ENCODE peak calls at places on chromosome 5, in five cellular contexts. G, O, N, T and J are unnamed samples.

GRCh38 chr5:157955541-157956172 is 96.7 kb upstream of the CLINT1 start:
- DNase-seq in T (no peak), G (no peak), O (no peak), N (no peak), J (no peak)

GRCh38 chr5:165576678-165577275 is 2071.4 kb downstream of the MAT2B start:
- DNase-seq in O (no peak), T (no peak), N (no peak), G (no peak), J (no peak)

GRCh38 chr5:170571885-170572284 is 68.1 kb downstream of the KCNIP1 start:
- DNase-seq in G (no peak), O (no peak), T (no peak), N (no peak), J (no peak)

GRCh38 chr5:14706615-14707021 is 42.1 kb downstream of the OTULIN start:
- DNase-seq in G (no peak), N (no peak), T (no peak), O (no peak), J (no peak)

GRCh38 chr5:77015938-77016569 is 14.2 kb upstream of the AGGF1 start:
- DNase-seq in N (no peak), T (no peak), G (peak; percentile 29), O (no peak), J (no peak)

GRCh38 chr5:90528704-90529233 is 615 bp downstream of the LYSMD3 start:
- DNase-seq in T (no peak), N (no peak), O (no peak), G (no peak), J (no peak)

GRCh38 chr5:129804705-129805104 is 56.8 kb downstream of the MINAR2 start:
- DNase-seq in O (no peak), N (no peak), G (peak; percentile 49), T (no peak), J (no peak)

GRCh38 chr5:173997331-173997730 is 8.4 kb downstream of the C5orf47 start:
- DNase-seq in G (no peak), O (no peak), N (no peak), T (no peak), J (no peak)

GRCh38 chr5:1641041-1641440 is 117.3 kb upstream of the LPCAT1 start:
- DNase-seq in N (no peak), T (peak; percentile 41), G (no peak), O (no peak), J (peak; percentile 52)

GRCh38 chr5:68562308-68562707 is 346.8 kb downstream of the PIK3R1 start:
- DNase-seq in T (no peak), G (no peak), N (no peak), O (no peak), J (no peak)

GRCh38 chr5:171739246-171739645 is 46.4 kb upstream of the SMIM23 start:
- DNase-seq in T (no peak), O (no peak), G (no peak), N (no peak), J (no peak)

GRCh38 chr5:112467467-112467866 is 48.4 kb upstream of the EPB41L4A start:
- DNase-seq in N (no peak), T (no peak), G (no peak), O (no peak), J (no peak)

DNA sequence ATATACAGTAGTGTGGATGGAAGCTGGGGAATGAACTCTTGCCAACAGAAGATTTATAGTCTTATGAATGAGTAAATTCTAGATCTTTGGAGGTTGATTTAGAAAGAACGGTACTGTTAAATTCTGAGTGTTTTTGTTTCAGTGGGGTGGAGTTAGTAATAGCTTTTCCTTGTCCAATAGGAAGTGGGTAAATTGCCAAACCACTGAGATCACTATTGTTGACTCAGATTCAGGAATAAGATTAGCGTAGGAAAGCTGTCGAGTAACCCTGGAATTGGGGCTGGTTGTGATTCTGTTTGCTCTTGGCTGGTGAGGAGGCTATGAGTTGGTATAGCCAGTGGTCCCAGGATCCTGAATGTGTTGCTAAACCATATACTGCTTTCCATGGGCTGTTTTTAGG is 155.6 kb downstream of the ARHGAP26 start:
- DNase-seq in T (no peak), O (no peak), G (no peak), N (no peak), J (no peak)
- H3K27ac ChIP-seq in T (no peak overlapping the region), O (peak overlapping the region; percentile 71), G (no peak overlapping the region), N (peak overlapping the region; percentile 53), J (peak overlapping the region; percentile 47)

DNA sequence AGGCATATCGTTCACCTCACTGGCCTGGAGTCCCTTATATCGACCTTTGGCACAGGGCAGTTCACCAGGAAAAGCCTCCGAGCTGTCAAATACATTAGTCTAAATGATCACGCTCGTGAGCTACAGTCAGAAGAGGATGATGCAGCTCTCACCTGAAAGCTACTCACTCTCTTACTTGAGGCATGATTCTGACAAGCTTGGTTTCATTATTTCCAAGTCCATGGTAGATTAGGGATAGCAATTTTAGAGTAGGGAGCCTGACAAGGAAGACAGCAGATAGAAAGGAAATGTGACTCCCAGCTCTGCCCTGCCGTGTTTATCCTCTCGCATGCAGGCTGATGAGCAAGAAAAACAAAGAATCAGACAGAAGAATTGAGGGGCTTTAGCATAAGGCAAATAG is 98.0 kb upstream of the MAP1B start:
- DNase-seq in N (no peak), G (no peak), O (no peak), T (no peak), J (no peak)
- H3K27ac ChIP-seq in N (no peak overlapping the region), G (no peak overlapping the region), O (no peak overlapping the region), T (no peak overlapping the region), J (no peak overlapping the region)

GRCh38 chr5:140673187-140673976 is at the start of gene DND1:
- DNase-seq in G (peak; percentile 46), O (no peak), T (no peak), N (no peak), J (no peak)
- H3K27ac ChIP-seq in G (no peak within 1 kb of the TSS), O (no peak within 1 kb of the TSS), T (no peak within 1 kb of the TSS), N (no peak within 1 kb of the TSS), J (no peak within 1 kb of the TSS)

GRCh38 chr5:115840825-115841224 is 540 bp downstream of the ATG12 start:
- DNase-seq in N (no peak), G (no peak), T (no peak), O (no peak), J (no peak)

GRCh38 chr5:115843444-115844130 is 1.9 kb downstream of the AP3S1 start:
- DNase-seq in T (no peak), O (no peak), N (no peak), G (no peak), J (no peak)

GRCh38 chr5:115841382-115842088 is at the start of the genes AP3S1 and ATG12:
- DNase-seq in G (peak; percentile 91), N (peak; percentile 62), O (peak; percentile 88), T (peak; percentile 96), J (peak; percentile 96)

GRCh38 chr5:115842952-115843351 is 1.2 kb downstream of the AP3S1 start:
- DNase-seq in N (no peak), O (no peak), T (no peak), G (no peak), J (no peak)

DNA sequence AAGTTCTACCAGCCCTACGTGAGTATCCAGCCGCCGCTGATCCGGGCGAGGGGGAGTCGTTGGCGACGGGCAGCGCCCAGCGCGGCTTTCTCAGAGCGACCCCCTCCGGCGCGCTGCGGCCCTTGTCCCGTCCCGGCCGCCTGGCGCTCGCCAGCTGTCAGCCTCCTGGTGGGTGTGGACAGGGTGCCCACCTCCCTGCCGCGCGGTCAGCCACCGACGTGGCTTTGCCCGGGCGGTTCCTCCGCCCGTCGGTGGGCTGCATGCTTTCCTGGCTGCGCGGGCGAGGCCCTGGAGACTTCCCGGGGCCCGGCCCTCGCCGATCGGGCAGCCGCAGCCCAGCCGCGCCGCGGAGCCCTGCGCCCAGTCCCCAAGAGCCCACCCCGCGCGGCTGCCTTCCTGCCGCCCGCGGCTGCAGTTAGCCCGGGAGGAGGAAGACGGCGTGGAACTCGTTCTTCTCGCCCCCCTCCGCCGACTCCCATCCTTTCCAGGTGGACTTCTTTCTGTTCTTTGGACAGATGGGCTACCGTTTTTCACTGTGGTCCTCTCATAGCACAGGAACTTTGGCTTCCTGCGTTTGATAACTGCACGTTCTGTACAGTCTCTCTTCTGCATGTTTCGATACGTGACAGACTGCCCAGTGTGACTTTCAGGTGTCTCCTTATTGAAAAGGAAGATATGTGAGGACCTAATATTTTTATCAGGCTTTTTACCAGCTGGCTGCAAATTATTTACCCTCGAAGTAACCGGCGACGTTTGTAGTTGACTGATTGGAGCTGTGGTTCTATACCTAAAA is 550 bp downstream of the AP3S1 start:
- DNase-seq in G (no peak), N (no peak), T (no peak), O (peak; percentile 21), J (no peak)
- H3K27ac ChIP-seq in G (no peak overlapping the region), N (peak overlapping the region; percentile 98), T (peak overlapping the region; percentile 80), O (peak overlapping the region; percentile 96), J (peak overlapping the region; percentile 89)